ENCODE peak calls at places on chromosomes 6 and 20, in ten cellular contexts. One of them, this sample, is unnamed.

GRCh38 chr20:4303136-4303535 is 287.8 kb upstream of the RNF24 start:
- DNase-seq in AG04450: no peak
- DNase-seq in endodermal cell: peak; percentile 36
- DNase-seq in cardiac muscle cell: no peak
- DNase-seq in CD4-positive, CD25-positive, alpha-beta regulatory T cell: no peak
- DNase-seq in psoas muscle: no peak
- DNase-seq in PC-3: no peak
- DNase-seq in brain microvascular endothelial cell: no peak
- DNase-seq in fibroblast of lung: no peak
- DNase-seq in IMR-90: no peak
- DNase-seq in this sample: no peak

GRCh38 chr20:47397652-47398301 is 41.3 kb upstream of the ZMYND8 start:
- DNase-seq in PC-3: no peak
- DNase-seq in endodermal cell: no peak
- DNase-seq in CD4-positive, CD25-positive, alpha-beta regulatory T cell: no peak
- DNase-seq in fibroblast of lung: no peak
- DNase-seq in IMR-90: no peak
- DNase-seq in cardiac muscle cell: no peak
- DNase-seq in AG04450: no peak
- DNase-seq in brain microvascular endothelial cell: no peak
- DNase-seq in psoas muscle: no peak
- DNase-seq in this sample: no peak

GRCh38 chr20:16400249-16400648 is 173.0 kb downstream of the KIF16B start:
- DNase-seq in endodermal cell: no peak
- DNase-seq in psoas muscle: no peak
- DNase-seq in fibroblast of lung: no peak
- DNase-seq in AG04450: no peak
- DNase-seq in PC-3: no peak
- DNase-seq in brain microvascular endothelial cell: no peak
- DNase-seq in IMR-90: no peak
- DNase-seq in cardiac muscle cell: no peak
- DNase-seq in CD4-positive, CD25-positive, alpha-beta regulatory T cell: no peak
- DNase-seq in this sample: no peak

GRCh38 chr6:158815379-158815724 is 3.8 kb downstream of the EZR start:
- DNase-seq in CD4-positive, CD25-positive, alpha-beta regulatory T cell: no peak
- DNase-seq in AG04450: no peak
- DNase-seq in IMR-90: no peak
- DNase-seq in fibroblast of lung: no peak
- DNase-seq in PC-3: no peak
- DNase-seq in cardiac muscle cell: no peak
- DNase-seq in psoas muscle: no peak
- DNase-seq in brain microvascular endothelial cell: no peak
- DNase-seq in endodermal cell: peak; percentile 43
- DNase-seq in this sample: no peak

GRCh38 chr6:73343164-73343563 is 10.9 kb downstream of the DPPA5 start:
- DNase-seq in fibroblast of lung: no peak
- DNase-seq in CD4-positive, CD25-positive, alpha-beta regulatory T cell: no peak
- DNase-seq in PC-3: no peak
- DNase-seq in IMR-90: no peak
- DNase-seq in endodermal cell: no peak
- DNase-seq in cardiac muscle cell: no peak
- DNase-seq in AG04450: no peak
- DNase-seq in psoas muscle: no peak
- DNase-seq in brain microvascular endothelial cell: no peak
- DNase-seq in this sample: no peak

GRCh38 chr20:37581246-37581645 is 53.6 kb upstream of the BLCAP start:
- DNase-seq in AG04450: no peak
- DNase-seq in cardiac muscle cell: no peak
- DNase-seq in PC-3: no peak
- DNase-seq in brain microvascular endothelial cell: no peak
- DNase-seq in CD4-positive, CD25-positive, alpha-beta regulatory T cell: no peak
- DNase-seq in IMR-90: no peak
- DNase-seq in endodermal cell: no peak
- DNase-seq in psoas muscle: no peak
- DNase-seq in fibroblast of lung: no peak
- DNase-seq in this sample: no peak

GRCh38 chr20:58012731-58013510 is 215.5 kb downstream of the ANKRD60 start:
- DNase-seq in fibroblast of lung: peak; percentile 41
- DNase-seq in IMR-90: no peak
- DNase-seq in psoas muscle: no peak
- DNase-seq in PC-3: no peak
- DNase-seq in endodermal cell: peak; percentile 11
- DNase-seq in CD4-positive, CD25-positive, alpha-beta regulatory T cell: no peak
- DNase-seq in cardiac muscle cell: no peak
- DNase-seq in brain microvascular endothelial cell: no peak
- DNase-seq in AG04450: no peak
- DNase-seq in this sample: no peak

GRCh38 chr20:2108987-2109386 is 7.4 kb downstream of the STK35 start:
- DNase-seq in fibroblast of lung: peak; percentile 80
- DNase-seq in psoas muscle: no peak
- DNase-seq in brain microvascular endothelial cell: peak; percentile 55
- DNase-seq in endodermal cell: no peak
- DNase-seq in CD4-positive, CD25-positive, alpha-beta regulatory T cell: no peak
- DNase-seq in PC-3: peak; percentile 90
- DNase-seq in cardiac muscle cell: peak; percentile 64
- DNase-seq in AG04450: peak; percentile 42
- DNase-seq in IMR-90: peak; percentile 80
- DNase-seq in this sample: no peak

GRCh38 chr6:47595785-47596184 is 102.6 kb upstream of the ADGRF4 start:
- DNase-seq in cardiac muscle cell: no peak
- DNase-seq in endodermal cell: no peak
- DNase-seq in AG04450: no peak
- DNase-seq in PC-3: peak; percentile 59
- DNase-seq in psoas muscle: no peak
- DNase-seq in IMR-90: no peak
- DNase-seq in CD4-positive, CD25-positive, alpha-beta regulatory T cell: no peak
- DNase-seq in fibroblast of lung: no peak
- DNase-seq in brain microvascular endothelial cell: no peak
- DNase-seq in this sample: no peak

GRCh38 chr6:150211700-150212615 is 69.1 kb downstream of the PPP1R14C start:
- DNase-seq in PC-3: no peak
- DNase-seq in endodermal cell: peak; percentile 59
- DNase-seq in IMR-90: no peak
- DNase-seq in psoas muscle: no peak
- DNase-seq in CD4-positive, CD25-positive, alpha-beta regulatory T cell: no peak
- DNase-seq in cardiac muscle cell: no peak
- DNase-seq in brain microvascular endothelial cell: no peak
- DNase-seq in AG04450: no peak
- DNase-seq in fibroblast of lung: peak; percentile 75
- DNase-seq in this sample: no peak

GRCh38 chr6:10073326-10073725 is 341.5 kb downstream of the TFAP2A start:
- DNase-seq in PC-3: no peak
- DNase-seq in psoas muscle: no peak
- DNase-seq in fibroblast of lung: no peak
- DNase-seq in brain microvascular endothelial cell: no peak
- DNase-seq in IMR-90: no peak
- DNase-seq in CD4-positive, CD25-positive, alpha-beta regulatory T cell: no peak
- DNase-seq in cardiac muscle cell: no peak
- DNase-seq in AG04450: no peak
- DNase-seq in endodermal cell: no peak
- DNase-seq in this sample: no peak

GRCh38 chr6:116008470-116009229 is 52.0 kb downstream of the FRK start:
- DNase-seq in cardiac muscle cell: peak; percentile 70
- DNase-seq in endodermal cell: no peak
- DNase-seq in IMR-90: peak; percentile 58
- DNase-seq in PC-3: peak; percentile 41
- DNase-seq in fibroblast of lung: peak; percentile 80
- DNase-seq in CD4-positive, CD25-positive, alpha-beta regulatory T cell: no peak
- DNase-seq in psoas muscle: no peak
- DNase-seq in AG04450: no peak
- DNase-seq in brain microvascular endothelial cell: peak; percentile 31
- DNase-seq in this sample: no peak

GRCh38 chr6:44131880-44132279 is 4.5 kb downstream of the TMEM63B start:
- DNase-seq in psoas muscle: no peak
- DNase-seq in cardiac muscle cell: no peak
- DNase-seq in endodermal cell: peak; percentile 64
- DNase-seq in CD4-positive, CD25-positive, alpha-beta regulatory T cell: no peak
- DNase-seq in IMR-90: no peak
- DNase-seq in AG04450: no peak
- DNase-seq in PC-3: no peak
- DNase-seq in fibroblast of lung: no peak
- DNase-seq in brain microvascular endothelial cell: no peak
- DNase-seq in this sample: no peak

GRCh38 chr6:7150381-7151064 is 42.8 kb downstream of the RREB1 start:
- DNase-seq in cardiac muscle cell: no peak
- DNase-seq in fibroblast of lung: no peak
- DNase-seq in PC-3: no peak
- DNase-seq in CD4-positive, CD25-positive, alpha-beta regulatory T cell: no peak
- DNase-seq in AG04450: no peak
- DNase-seq in psoas muscle: no peak
- DNase-seq in endodermal cell: peak; percentile 83
- DNase-seq in IMR-90: no peak
- DNase-seq in brain microvascular endothelial cell: no peak
- DNase-seq in this sample: no peak

GRCh38 chr20:13340088-13340487 is 119.0 kb downstream of the ISM1 start:
- DNase-seq in brain microvascular endothelial cell: no peak
- DNase-seq in psoas muscle: no peak
- DNase-seq in IMR-90: no peak
- DNase-seq in CD4-positive, CD25-positive, alpha-beta regulatory T cell: no peak
- DNase-seq in PC-3: no peak
- DNase-seq in fibroblast of lung: no peak
- DNase-seq in AG04450: no peak
- DNase-seq in cardiac muscle cell: no peak
- DNase-seq in endodermal cell: no peak
- DNase-seq in this sample: no peak

GRCh38 chr6:161200610-161201201 is 73.2 kb downstream of the AGPAT4 start:
- DNase-seq in endodermal cell: no peak
- DNase-seq in psoas muscle: no peak
- DNase-seq in PC-3: no peak
- DNase-seq in IMR-90: no peak
- DNase-seq in fibroblast of lung: no peak
- DNase-seq in cardiac muscle cell: no peak
- DNase-seq in AG04450: no peak
- DNase-seq in brain microvascular endothelial cell: no peak
- DNase-seq in CD4-positive, CD25-positive, alpha-beta regulatory T cell: no peak
- DNase-seq in this sample: peak; percentile 49

GRCh38 chr6:89082439-89082838 is 1.9 kb downstream of the PNRC1 start:
- DNase-seq in cardiac muscle cell: peak; percentile 60
- DNase-seq in fibroblast of lung: peak; percentile 45
- DNase-seq in brain microvascular endothelial cell: peak; percentile 18
- DNase-seq in AG04450: no peak
- DNase-seq in IMR-90: peak; percentile 28
- DNase-seq in endodermal cell: no peak
- DNase-seq in psoas muscle: no peak
- DNase-seq in PC-3: peak; percentile 13
- DNase-seq in CD4-positive, CD25-positive, alpha-beta regulatory T cell: peak; percentile 30
- DNase-seq in this sample: no peak

DNA sequence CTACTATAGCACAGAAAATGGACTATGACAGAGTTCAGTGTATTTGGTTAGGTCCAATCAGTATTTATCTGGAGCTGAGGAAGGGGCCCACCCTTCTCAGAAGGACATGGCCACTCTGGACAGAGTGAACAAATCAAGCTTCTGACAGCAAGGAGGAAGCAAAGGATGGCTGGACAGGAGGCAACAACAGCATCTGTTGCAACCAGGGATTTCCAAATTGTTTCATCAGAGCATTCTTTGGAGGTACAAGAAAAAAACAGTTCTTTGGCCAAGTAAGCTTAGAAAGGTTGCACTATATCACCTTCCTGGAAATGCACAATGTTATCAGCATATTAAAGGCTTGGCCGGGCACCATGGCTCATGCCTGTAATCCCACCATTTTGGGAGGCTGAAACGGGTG is 118.7 kb upstream of the SLC22A16 start:
- DNase-seq in PC-3: no peak
- DNase-seq in endodermal cell: no peak
- DNase-seq in AG04450: no peak
- DNase-seq in cardiac muscle cell: peak; percentile 34
- DNase-seq in brain microvascular endothelial cell: no peak
- DNase-seq in CD4-positive, CD25-positive, alpha-beta regulatory T cell: no peak
- DNase-seq in fibroblast of lung: no peak
- DNase-seq in IMR-90: no peak
- DNase-seq in psoas muscle: no peak
- DNase-seq in this sample: no peak
- H3K27ac ChIP-seq in PC-3: no peak overlapping the region
- H3K27ac ChIP-seq in endodermal cell: no peak overlapping the region
- H3K27ac ChIP-seq in AG04450: no peak overlapping the region
- H3K27ac ChIP-seq in cardiac muscle cell: no peak overlapping the region
- H3K27ac ChIP-seq in brain microvascular endothelial cell: no peak overlapping the region
- H3K27ac ChIP-seq in CD4-positive, CD25-positive, alpha-beta regulatory T cell: no peak overlapping the region
- H3K27ac ChIP-seq in fibroblast of lung: no peak overlapping the region
- H3K27ac ChIP-seq in IMR-90: no peak overlapping the region
- H3K27ac ChIP-seq in psoas muscle: no peak overlapping the region
- H3K27ac ChIP-seq in this sample: no peak overlapping the region

GRCh38 chr20:63216041-63216848 is at the start of gene YTHDF1:
- DNase-seq in CD4-positive, CD25-positive, alpha-beta regulatory T cell: peak; percentile 96
- DNase-seq in psoas muscle: peak; percentile 98
- DNase-seq in PC-3: peak; percentile 97
- DNase-seq in fibroblast of lung: peak; percentile 90
- DNase-seq in AG04450: peak; percentile 68
- DNase-seq in brain microvascular endothelial cell: peak; percentile 85
- DNase-seq in IMR-90: peak; percentile 90
- DNase-seq in endodermal cell: peak; percentile 97
- DNase-seq in cardiac muscle cell: peak; percentile 95
- DNase-seq in this sample: peak; percentile 98
- H3K27ac ChIP-seq in CD4-positive, CD25-positive, alpha-beta regulatory T cell: peak within 1 kb of the TSS; percentile 85
- H3K27ac ChIP-seq in psoas muscle: peak within 1 kb of the TSS; percentile 84
- H3K27ac ChIP-seq in PC-3: peak within 1 kb of the TSS; percentile 31
- H3K27ac ChIP-seq in fibroblast of lung: peak within 1 kb of the TSS; percentile 76
- H3K27ac ChIP-seq in AG04450: peak within 1 kb of the TSS; percentile 31
- H3K27ac ChIP-seq in brain microvascular endothelial cell: peak within 1 kb of the TSS; percentile 56
- H3K27ac ChIP-seq in IMR-90: peak within 1 kb of the TSS; percentile 79
- H3K27ac ChIP-seq in endodermal cell: peak within 1 kb of the TSS; percentile 52
- H3K27ac ChIP-seq in cardiac muscle cell: peak within 1 kb of the TSS; percentile 86
- H3K27ac ChIP-seq in this sample: peak within 1 kb of the TSS; percentile 47

DNA sequence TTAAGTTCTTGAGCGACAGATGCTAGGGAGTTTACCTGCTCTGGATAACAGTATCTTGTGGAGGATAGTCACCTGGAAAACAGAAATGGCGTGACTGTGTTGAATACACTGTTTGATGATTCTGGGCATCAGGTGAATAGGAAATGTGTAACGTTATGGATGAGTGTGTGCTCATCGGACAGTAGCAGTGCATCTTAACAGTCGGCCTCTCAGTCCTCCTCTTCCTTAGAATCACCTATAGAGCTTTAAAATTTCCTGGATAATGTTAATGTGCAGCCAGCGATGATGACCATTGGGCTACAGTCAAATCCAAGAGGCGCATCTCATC is 217.7 kb downstream of the OR2B2 start:
- DNase-seq in AG04450: no peak
- DNase-seq in PC-3: no peak
- DNase-seq in IMR-90: no peak
- DNase-seq in psoas muscle: no peak
- DNase-seq in endodermal cell: no peak
- DNase-seq in fibroblast of lung: no peak
- DNase-seq in cardiac muscle cell: no peak
- DNase-seq in brain microvascular endothelial cell: no peak
- DNase-seq in CD4-positive, CD25-positive, alpha-beta regulatory T cell: no peak
- DNase-seq in this sample: no peak
- H3K27ac ChIP-seq in AG04450: no peak overlapping the region
- H3K27ac ChIP-seq in PC-3: peak overlapping the region; percentile 73
- H3K27ac ChIP-seq in IMR-90: no peak overlapping the region
- H3K27ac ChIP-seq in psoas muscle: no peak overlapping the region
- H3K27ac ChIP-seq in endodermal cell: no peak overlapping the region
- H3K27ac ChIP-seq in fibroblast of lung: no peak overlapping the region
- H3K27ac ChIP-seq in cardiac muscle cell: no peak overlapping the region
- H3K27ac ChIP-seq in brain microvascular endothelial cell: no peak overlapping the region
- H3K27ac ChIP-seq in CD4-positive, CD25-positive, alpha-beta regulatory T cell: peak overlapping the region; percentile 36
- H3K27ac ChIP-seq in this sample: no peak overlapping the region

DNA sequence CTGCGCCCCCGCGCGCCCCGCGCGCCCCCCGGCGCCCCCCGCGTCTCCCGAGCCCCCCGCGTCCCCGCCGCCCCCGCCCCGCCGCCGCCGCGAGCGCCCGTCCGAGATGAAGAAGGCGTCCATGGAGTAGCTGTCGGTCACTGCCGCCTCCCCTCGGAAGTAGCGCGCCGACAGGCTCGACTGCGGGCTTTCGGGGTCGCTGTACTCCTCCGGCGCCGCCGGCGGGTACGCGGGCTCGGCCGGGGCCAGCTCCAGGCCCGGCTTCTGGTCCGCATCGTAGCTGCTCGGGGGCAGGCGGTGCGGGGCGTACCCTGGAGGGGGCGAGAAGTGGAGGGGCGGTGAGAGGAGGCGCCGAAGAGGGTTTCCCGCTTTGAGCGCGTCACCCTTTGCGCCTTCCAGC is 11.2 kb upstream of the SRXN1 start:
- DNase-seq in cardiac muscle cell: no peak
- DNase-seq in CD4-positive, CD25-positive, alpha-beta regulatory T cell: no peak
- DNase-seq in fibroblast of lung: no peak
- DNase-seq in psoas muscle: no peak
- DNase-seq in AG04450: no peak
- DNase-seq in PC-3: no peak
- DNase-seq in IMR-90: no peak
- DNase-seq in endodermal cell: no peak
- DNase-seq in brain microvascular endothelial cell: no peak
- DNase-seq in this sample: no peak
- H3K27ac ChIP-seq in cardiac muscle cell: no peak overlapping the region
- H3K27ac ChIP-seq in CD4-positive, CD25-positive, alpha-beta regulatory T cell: no peak overlapping the region
- H3K27ac ChIP-seq in fibroblast of lung: no peak overlapping the region
- H3K27ac ChIP-seq in psoas muscle: no peak overlapping the region
- H3K27ac ChIP-seq in AG04450: no peak overlapping the region
- H3K27ac ChIP-seq in PC-3: no peak overlapping the region
- H3K27ac ChIP-seq in IMR-90: no peak overlapping the region
- H3K27ac ChIP-seq in endodermal cell: no peak overlapping the region
- H3K27ac ChIP-seq in brain microvascular endothelial cell: no peak overlapping the region
- H3K27ac ChIP-seq in this sample: no peak overlapping the region